ENCODE peak calls at places on chromosomes 6 and 20, in six cellular contexts. L, G, H, F, K and A are unnamed samples.
A peak's percentile ranks its signal among the peaks of the same experiment; 100 is the strongest.

GRCh38 chr20:50724851-50725721 is 6.3 kb upstream of the PARD6B start:
- DNase-seq in L (peak; percentile 96), G (peak; percentile 87), H (peak; percentile 69), K (peak; percentile 72), F (peak; percentile 73), A (peak; percentile 28)

GRCh38 chr6:116847234-116847633 is 18.4 kb upstream of the GPRC6A start:
- DNase-seq in F (peak; percentile 4), H (no peak), K (no peak), L (peak; percentile 66), G (no peak), A (no peak)

GRCh38 chr20:18524646-18525045 is 16.9 kb downstream of the SEC23B start:
- DNase-seq in H (no peak), F (no peak), G (no peak), K (no peak), L (peak; percentile 84), A (no peak)

GRCh38 chr6:157442296-157442695 is 61.3 kb downstream of the ZDHHC14 start:
- DNase-seq in G (no peak), F (no peak), H (no peak), L (peak; percentile 59), K (no peak), A (no peak)

GRCh38 chr20:11403711-11404110 is 514.0 kb upstream of the BTBD3 start:
- DNase-seq in G (no peak), K (no peak), F (no peak), H (no peak), L (peak; percentile 39), A (no peak)

GRCh38 chr20:51335329-51335841 is 207.1 kb downstream of the NFATC2 start:
- DNase-seq in G (no peak), F (peak; percentile 40), K (no peak), H (no peak), L (peak; percentile 99), A (no peak)

GRCh38 chr6:39231844-39232243 is 2.6 kb upstream of the KCNK5 start:
- DNase-seq in G (no peak), L (no peak), K (no peak), F (no peak), H (no peak), A (no peak)

GRCh38 chr6:63573899-63574553 is 1.7 kb downstream of the LOC128125822 start:
- DNase-seq in F (no peak), H (peak; percentile 79), K (peak; percentile 63), G (no peak), L (peak; percentile 74), A (peak; percentile 45)

GRCh38 chr20:38242848-38243449 is 17.6 kb downstream of the KIAA1755 start:
- DNase-seq in K (peak; percentile 17), F (no peak), L (peak; percentile 50), H (peak; percentile 43), G (no peak), A (peak; percentile 26)

GRCh38 chr20:50292324-50293243 is 102.0 kb downstream of the CEBPB start:
- DNase-seq in H (peak; percentile 85), L (peak; percentile 95), G (no peak), F (peak; percentile 88), K (no peak), A (no peak)

GRCh38 chr6:106574729-106575458 is 54.4 kb downstream of the RTN4IP1 start:
- DNase-seq in F (no peak), H (peak; percentile 38), G (no peak), L (peak; percentile 80), K (peak; percentile 62), A (no peak)

GRCh38 chr6:90973158-90973557 is 386.3 kb upstream of the MAP3K7 start:
- DNase-seq in K (no peak), L (no peak), H (no peak), G (no peak), F (no peak), A (no peak)

GRCh38 chr6:101595276-101595675 is 201.8 kb downstream of the GRIK2 start:
- DNase-seq in H (no peak), L (no peak), K (no peak), F (no peak), G (no peak), A (no peak)

GRCh38 chr20:12698817-12699216 is 310.0 kb upstream of the SPTLC3 start:
- DNase-seq in K (no peak), F (no peak), L (no peak), H (no peak), G (no peak), A (no peak)

GRCh38 chr6:19602614-19603013 is 234.6 kb upstream of the ID4 start:
- DNase-seq in F (no peak), K (no peak), L (no peak), G (no peak), H (no peak), A (no peak)

GRCh38 chr6:122747573-122747972 is 31.9 kb upstream of the FABP7 start:
- DNase-seq in L (no peak), G (no peak), F (no peak), K (no peak), H (no peak), A (no peak)

GRCh38 chr6:73774311-73774766 is 78.3 kb downstream of the CD109 start:
- DNase-seq in K (no peak), F (peak; percentile 9), L (peak; percentile 99), G (no peak), H (peak; percentile 2), A (no peak)

GRCh38 chr6:113375950-113376846 is 480.9 kb upstream of the MARCKS start:
- DNase-seq in L (peak; percentile 86), K (no peak), F (no peak), G (no peak), H (no peak), A (no peak)

GRCh38 chr20:63475209-63475608 is 2.8 kb upstream of the KCNQ2 start:
- DNase-seq in G (peak; percentile 68), K (peak; percentile 85), F (no peak), L (peak; percentile 30), H (no peak), A (no peak)

GRCh38 chr6:96013531-96013930 is 2.2 kb upstream of the FUT9 start:
- DNase-seq in F (no peak), L (no peak), K (no peak), G (no peak), H (no peak), A (no peak)

GRCh38 chr6:96015321-96015790 is 418 bp upstream of the FUT9 start:
- DNase-seq in F (no peak), L (no peak), G (peak; percentile 50), H (peak; percentile 53), K (peak; percentile 92), A (peak; percentile 44)

GRCh38 chr6:96014846-96015245 is 928 bp upstream of the FUT9 start:
- DNase-seq in G (no peak), H (no peak), L (no peak), K (no peak), F (no peak), A (no peak)

GRCh38 chr6:96016781-96017180 is 1.0 kb downstream of the FUT9 start:
- DNase-seq in K (no peak), H (no peak), G (no peak), F (no peak), L (no peak), A (no peak)

GRCh38 chr6:96015791-96016776 is at the start of gene FUT9:
- DNase-seq in L (no peak), K (peak; percentile 94), F (no peak), G (peak; percentile 60), H (peak; percentile 40), A (peak; percentile 47)
- TF ChIP-seq CTCF in L (no peak), K (peak; percentile 58), F (no peak), G (no peak), H (no peak), A (peak; percentile 27)

GRCh38 chr20:7113577-7114466 is 346.3 kb downstream of the BMP2 start:
- DNase-seq in G (peak; percentile 42), L (peak; percentile 65), H (peak; percentile 57), F (peak; percentile 19), K (peak; percentile 83), A (peak; percentile 57)

GRCh38 chr20:7106910-7107309 is 339.4 kb downstream of the BMP2 start:
- DNase-seq in F (no peak), G (no peak), H (no peak), K (no peak), L (no peak), A (no peak)

DNA sequence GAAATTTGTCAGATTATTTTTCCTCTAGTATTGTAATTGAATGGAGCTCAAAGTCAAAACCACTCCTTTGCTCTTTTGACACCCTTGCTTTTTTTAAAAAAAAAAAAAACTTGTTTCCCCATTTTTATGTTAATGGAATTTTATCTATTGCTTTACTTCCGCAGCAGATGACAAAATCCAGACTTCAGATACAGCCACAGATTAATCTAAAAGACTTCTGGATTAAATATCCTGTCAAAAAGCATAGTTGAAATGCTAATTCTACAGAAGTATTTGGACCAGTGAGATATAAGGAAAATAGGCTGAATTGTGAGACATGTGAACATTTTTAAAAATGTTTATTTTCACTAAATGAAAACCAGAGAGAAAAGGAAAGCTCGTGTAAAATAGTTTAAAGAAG is 341.4 kb downstream of the BMP2 start:
- DNase-seq in K (no peak), L (no peak), H (no peak), G (no peak), F (no peak), A (no peak)
- TF ChIP-seq CTCF in K (no peak), L (no peak), H (no peak), G (no peak), F (no peak), A (no peak)

GRCh38 chr20:36886859-36887778 is 11.2 kb downstream of the TLDC2 start:
- DNase-seq in F (peak; percentile 90), L (peak; percentile 81), K (peak; percentile 92), G (peak; percentile 93), H (peak; percentile 97), A (peak; percentile 95)

GRCh38 chr20:36887779-36888133 is 11.8 kb downstream of the TLDC2 start:
- DNase-seq in F (no peak), K (peak; percentile 31), G (no peak), L (no peak), H (no peak), A (no peak)

GRCh38 chr20:36881888-36882287 is 6.0 kb downstream of the TLDC2 start:
- DNase-seq in H (peak; percentile 88), G (no peak), L (no peak), F (no peak), K (no peak), A (no peak)

GRCh38 chr20:36883972-36884535 is 8.1 kb downstream of the TLDC2 start:
- DNase-seq in G (no peak), F (no peak), H (no peak), L (no peak), K (no peak), A (no peak)

DNA sequence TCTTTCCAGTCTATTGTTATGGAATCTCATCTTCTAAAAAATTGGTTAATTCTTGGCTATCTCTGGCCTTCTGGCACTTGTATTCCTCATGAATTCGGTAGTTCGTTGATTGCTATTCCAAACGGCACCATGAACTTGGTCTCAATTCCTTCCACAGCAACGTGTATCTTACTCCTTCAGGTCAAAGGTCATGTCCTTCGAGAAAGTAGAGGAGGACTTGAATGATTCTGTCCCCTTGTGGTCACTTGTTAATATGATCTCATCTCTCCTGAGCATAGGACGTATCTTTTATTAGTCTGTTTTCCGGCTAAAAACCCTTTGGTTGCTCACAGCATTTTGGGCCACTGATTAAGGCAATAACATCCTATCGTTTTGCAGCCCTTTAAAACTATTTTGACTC is 9.4 kb downstream of the TLDC2 start:
- DNase-seq in H (no peak), L (peak; percentile 32), F (peak; percentile 50), G (no peak), K (peak; percentile 28), A (no peak)
- TF ChIP-seq CTCF in H (peak; percentile 29), L (peak; percentile 22), F (peak; percentile 28), G (no peak), K (peak; percentile 22), A (peak; percentile 29)

GRCh38 chr6:143232849-143233248 is 172.2 kb downstream of the AIG1 start:
- DNase-seq in K (peak; percentile 65), G (no peak), H (peak; percentile 39), F (peak; percentile 13), L (peak; percentile 48), A (peak; percentile 14)
- TF ChIP-seq CTCF in K (peak; percentile 71), G (no peak), H (peak; percentile 38), F (peak; percentile 25), L (peak; percentile 60), A (peak; percentile 63)